ENCODE peak calls at places on chromosome 21, in eight cellular contexts. V is H9; G is CD8-positive, alpha-beta T cell; Y is upper lobe of right lung; Z is osteoblast; R is IMR-90; P is Panc1; A is PC-9. O is an unnamed sample.

GRCh38 chr21:38351176-38351959 is 94.6 kb downstream of the KCNJ15 start:
- DNase-seq in V (no peak), G (no peak), Y (no peak), Z (peak; percentile 38), R (peak; percentile 16), P (no peak), A (no peak), O (no peak)

GRCh38 chr21:35332841-35333426 is 283.8 kb upstream of the RUNX1 start:
- DNase-seq in V (no peak), G (no peak), Y (no peak), Z (no peak), R (no peak), P (no peak), A (no peak), O (no peak)

GRCh38 chr21:23853796-23854379 is 1753.4 kb downstream of the MRPL39 start:
- DNase-seq in V (no peak), G (no peak), Y (no peak), Z (no peak), R (peak; percentile 31), P (no peak), A (no peak), O (peak; percentile 32)

GRCh38 chr21:21385404-21385803 is 387.2 kb downstream of the NCAM2 start:
- DNase-seq in V (no peak), G (no peak), Y (no peak), Z (no peak), R (no peak), P (no peak), A (no peak), O (no peak)

GRCh38 chr21:41923641-41924342 is 30.0 kb downstream of the C2CD2 start:
- DNase-seq in V (no peak), G (no peak), Y (no peak), Z (peak; percentile 96), R (peak; percentile 47), P (no peak), A (no peak), O (no peak)

GRCh38 chr21:15010645-15011044 is 54.2 kb downstream of the NRIP1 start:
- DNase-seq in V (no peak), G (no peak), Y (no peak), Z (no peak), R (peak; percentile 50), P (no peak), A (no peak), O (no peak)

GRCh38 chr21:33899199-33899598 is 16.4 kb downstream of the ATP5PO start:
- DNase-seq in V (no peak), G (no peak), Y (no peak), Z (no peak), R (peak; percentile 48), P (no peak), A (no peak), O (no peak)

GRCh38 chr21:25464275-25464674 is 143.0 kb downstream of the MRPL39 start:
- DNase-seq in V (no peak), G (no peak), Y (no peak), Z (no peak), R (no peak), P (no peak), A (no peak), O (no peak)

GRCh38 chr21:39153373-39153772 is 29.9 kb downstream of the PSMG1 start:
- DNase-seq in V (no peak), G (no peak), Y (no peak), Z (no peak), R (no peak), P (no peak), A (no peak), O (no peak)

GRCh38 chr21:16134134-16134533 is 404.4 kb downstream of the USP25 start:
- DNase-seq in V (no peak), G (no peak), Y (no peak), Z (no peak), R (no peak), P (no peak), A (no peak), O (no peak)

GRCh38 chr21:37153193-37153934 is 80.3 kb downstream of the TTC3 start:
- DNase-seq in V (no peak), G (no peak), Y (no peak), Z (peak; percentile 48), R (peak; percentile 88), P (no peak), A (no peak), O (no peak)

DNA sequence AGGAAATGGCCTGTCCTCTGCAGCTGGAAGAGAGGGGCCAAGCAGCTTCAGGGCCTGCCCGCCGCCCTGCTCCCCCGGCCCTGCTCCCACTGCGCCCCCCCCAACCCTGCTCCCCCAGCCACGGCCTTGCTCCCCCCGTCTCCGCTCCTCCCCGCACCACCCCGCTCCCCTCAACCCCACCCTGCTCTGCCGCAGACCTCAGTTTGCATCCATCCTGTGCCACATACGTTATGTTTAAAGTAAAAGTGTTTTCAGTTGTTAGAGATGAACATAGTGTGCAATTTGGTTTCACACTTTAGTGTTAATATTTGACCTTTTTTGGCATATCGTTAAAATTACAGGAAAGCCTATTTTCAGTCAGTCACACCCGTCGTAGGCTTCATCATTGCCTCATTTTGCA is 34.1 kb upstream of the DIP2A start:
- DNase-seq in V (no peak), G (peak; percentile 75), Y (no peak), Z (peak; percentile 58), R (no peak), P (no peak), A (no peak), O (no peak)
- H3K27ac ChIP-seq in V (no peak overlapping the region), G (peak overlapping the region; percentile 93), Y (peak overlapping the region; percentile 36), Z (no peak overlapping the region), R (no peak overlapping the region), P (no peak overlapping the region), A (no peak overlapping the region), O (peak overlapping the region; percentile 78)

DNA sequence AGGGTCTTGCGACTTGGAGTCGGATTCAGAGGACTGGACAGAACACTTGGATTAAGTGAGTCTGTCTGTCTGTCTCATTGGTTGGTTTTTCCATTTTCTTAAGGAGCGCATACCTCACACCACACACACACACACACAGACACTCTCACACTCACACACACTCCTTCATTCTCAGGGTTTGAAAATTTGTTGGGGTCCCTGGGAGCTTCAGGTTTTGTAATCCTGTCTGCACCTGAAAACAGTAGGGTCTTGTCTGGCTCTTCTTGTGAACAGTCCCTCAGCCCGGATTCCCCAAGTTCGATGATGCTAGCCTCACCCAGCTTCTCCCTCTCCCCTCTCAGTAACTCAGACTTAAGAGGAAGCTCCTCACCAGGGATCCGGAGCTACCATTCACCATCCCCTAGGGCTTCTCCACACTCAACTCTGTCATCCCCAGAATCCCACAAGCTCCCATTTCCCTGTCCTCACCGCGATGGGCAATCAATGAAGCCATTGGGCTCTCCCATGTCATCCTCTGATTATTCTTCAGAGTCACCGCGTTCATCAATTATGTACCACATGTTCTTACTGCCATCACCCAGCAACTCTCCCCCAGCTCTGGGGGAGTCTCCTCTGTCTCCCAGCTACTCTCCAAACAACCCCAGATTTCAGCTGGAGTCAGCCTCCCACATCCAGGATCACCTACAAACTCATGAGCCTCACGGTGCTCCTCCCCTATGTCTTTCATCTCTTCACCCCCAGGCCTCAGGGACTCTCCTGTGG is 1530.9 kb upstream of the TPTE start:
- DNase-seq in V (no peak), G (no peak), Y (no peak), Z (peak; percentile 73), R (no peak), P (peak; percentile 64), A (peak; percentile 33), O (no peak)
- H3K9me3 ChIP-seq in V (peaks cover 71% of the 10 kb centered on the region), G (no peaks in the 10 kb centered on the region), Y (no peaks in the 10 kb centered on the region), Z (peaks cover 24% of the 10 kb centered on the region), R (peaks cover 47% of the 10 kb centered on the region), P (no peaks in the 10 kb centered on the region), A (no peaks in the 10 kb centered on the region), O (peaks cover 17% of the 10 kb centered on the region)

GRCh38 chr21:45459171-45460010 is 54.4 kb downstream of the COL18A1 start:
- DNase-seq in V (no peak), G (peak; percentile 2), Y (no peak), Z (peak; percentile 81), R (no peak), P (no peak), A (no peak), O (no peak)
- H3K27ac ChIP-seq in V (no peak overlapping the region), G (no peak overlapping the region), Y (no peak overlapping the region), Z (peak overlapping the region; percentile 74), R (peak overlapping the region; percentile 83), P (peak overlapping the region; percentile 84), A (no peak overlapping the region), O (no peak overlapping the region)

DNA sequence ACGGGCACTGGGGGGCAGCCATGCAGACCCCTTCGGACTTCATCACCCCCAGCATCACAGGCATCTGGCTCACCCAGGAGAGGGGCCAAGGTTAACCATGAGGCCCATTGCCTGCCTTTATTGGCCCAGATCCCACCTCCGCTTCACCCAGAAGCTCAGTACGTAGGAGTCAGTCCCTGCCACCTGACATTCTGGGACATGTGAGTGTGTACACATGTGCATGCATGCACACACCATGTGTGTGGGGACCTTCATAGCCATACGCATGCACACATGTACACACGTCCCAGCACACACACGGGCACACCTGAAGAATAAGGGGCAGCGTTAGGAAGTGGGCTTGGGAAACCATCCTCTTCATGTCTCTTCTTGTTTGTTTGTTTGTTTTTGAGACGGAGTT is 24.1 kb upstream of the TRAPPC10 start:
- DNase-seq in V (no peak), G (no peak), Y (no peak), Z (peak; percentile 73), R (no peak), P (no peak), A (no peak), O (no peak)
- H3K9me3 ChIP-seq in V (no peaks in the 10 kb centered on the region), G (no peaks in the 10 kb centered on the region), Y (no peaks in the 10 kb centered on the region), Z (no peaks in the 10 kb centered on the region), R (no peaks in the 10 kb centered on the region), P (no peaks in the 10 kb centered on the region), A (no peaks in the 10 kb centered on the region), O (no peaks in the 10 kb centered on the region)

GRCh38 chr21:45974073-45975016 is 7.2 kb upstream of the COL6A1 start:
- DNase-seq in V (peak; percentile 69), G (no peak), Y (peak; percentile 71), Z (peak; percentile 97), R (peak; percentile 82), P (no peak), A (no peak), O (no peak)
- H3K27ac ChIP-seq in V (no peak overlapping the region), G (peak overlapping the region; percentile 40), Y (peak overlapping the region; percentile 87), Z (peak overlapping the region; percentile 92), R (peak overlapping the region; percentile 91), P (peak overlapping the region; percentile 29), A (no peak overlapping the region), O (peak overlapping the region; percentile 50)

DNA sequence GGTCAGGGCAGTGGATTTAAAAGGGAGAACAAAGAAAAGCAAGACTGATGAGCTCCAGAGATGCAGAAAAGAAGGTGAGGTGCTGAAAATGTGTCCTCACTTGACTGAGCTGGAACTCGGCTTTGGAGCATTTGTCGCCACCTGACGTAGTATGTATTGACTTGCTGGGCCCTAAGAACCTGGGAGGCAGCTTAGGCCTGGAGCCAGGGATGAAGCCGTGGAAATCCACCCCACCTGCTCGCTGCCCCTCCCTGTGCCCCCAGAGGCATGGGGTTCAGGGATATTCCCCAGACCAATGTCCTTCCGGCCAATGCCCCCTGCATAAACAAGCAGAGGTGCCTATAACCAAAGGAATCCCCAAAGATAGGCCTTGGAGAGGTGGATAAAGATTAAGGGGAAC is 14.3 kb downstream of the MRAP start:
- DNase-seq in V (no peak), G (no peak), Y (no peak), Z (no peak), R (no peak), P (no peak), A (no peak), O (no peak)
- H3K9me3 ChIP-seq in V (no peaks in the 10 kb centered on the region), G (no peaks in the 10 kb centered on the region), Y (no peaks in the 10 kb centered on the region), Z (no peaks in the 10 kb centered on the region), R (no peaks in the 10 kb centered on the region), P (no peaks in the 10 kb centered on the region), A (no peaks in the 10 kb centered on the region), O (no peaks in the 10 kb centered on the region)